ENCODE peak calls at places on chromosomes 2 and 18, in seven cellular contexts. A, S, H, L, I, X and C are unnamed samples.

GRCh38 chr2:120470717-120471060 is 124.8 kb downstream of the INHBB start:
- DNase-seq in A (peak), S (no peak), H (no peak), I (peak), L (no peak), X (peak), C (no peak)

GRCh38 chr2:200687938-200688920 is 102.4 kb downstream of the AOX1 start:
- DNase-seq in H (no peak), X (no peak), S (no peak), I (no peak), A (no peak), L (no peak), C (no peak)

GRCh38 chr2:217956895-217957457 is 45.8 kb downstream of the TNS1 start:
- DNase-seq in H (no peak), S (peak), I (peak), L (no peak), X (no peak), A (no peak), C (no peak)

GRCh38 chr2:191620144-191620543 is 57.8 kb upstream of the NABP1 start:
- DNase-seq in L (no peak), X (no peak), I (no peak), A (peak), S (no peak), H (no peak), C (no peak)

GRCh38 chr18:56890632-56891031 is 239.5 kb downstream of the WDR7 start:
- DNase-seq in A (peak), L (no peak), X (no peak), H (peak), S (no peak), I (no peak), C (no peak)

GRCh38 chr18:74225193-74225840 is 66.4 kb downstream of the CYB5A start:
- DNase-seq in H (peak), L (no peak), S (no peak), X (no peak), A (no peak), I (no peak), C (no peak)

GRCh38 chr18:13284330-13285027 is 65.9 kb downstream of the LDLRAD4 start:
- DNase-seq in H (no peak), S (no peak), L (no peak), A (no peak), X (peak), I (no peak), C (peak)

GRCh38 chr2:8430628-8431027 is 251.2 kb upstream of the ID2 start:
- DNase-seq in L (no peak), I (no peak), H (no peak), A (no peak), S (no peak), X (no peak), C (no peak)

GRCh38 chr2:241443486-241444223 is 64.7 kb downstream of the STK25 start:
- DNase-seq in H (no peak), I (no peak), S (no peak), X (no peak), A (peak), L (peak), C (no peak)

GRCh38 chr2:156476516-156477206 is 40.5 kb downstream of the GPD2 start:
- DNase-seq in I (no peak), A (peak), X (no peak), H (no peak), L (no peak), S (no peak), C (no peak)

GRCh38 chr2:46913471-46914381 is 1.9 kb downstream of the MCFD2 start:
- DNase-seq in X (no peak), I (no peak), L (no peak), H (peak), S (no peak), A (peak), C (no peak)

GRCh38 chr2:60446413-60447358 is 106.8 kb downstream of the BCL11A start:
- DNase-seq in S (no peak), L (no peak), X (no peak), I (no peak), A (no peak), H (no peak), C (no peak)

GRCh38 chr18:63689064-63689463 is 13.7 kb upstream of the SERPINB11 start:
- DNase-seq in A (no peak), H (no peak), S (no peak), I (no peak), X (no peak), L (no peak), C (no peak)

GRCh38 chr2:26838121-26838906 is 9.6 kb upstream of the DPYSL5 start:
- DNase-seq in S (no peak), L (no peak), X (no peak), H (no peak), A (peak), I (no peak), C (no peak)

GRCh38 chr2:231926180-231926741 is at the start of gene NPPC:
- DNase-seq in I (peak), A (peak), X (peak), H (peak), L (peak), S (no peak), C (peak)

GRCh38 chr2:168465594-168465993 is 9.5 kb downstream of the CERS6 start:
- DNase-seq in H (no peak), X (no peak), I (no peak), S (no peak), L (no peak), A (no peak), C (no peak)

GRCh38 chr18:13530879-13531387 is 195.4 kb downstream of the FAM210A start:
- DNase-seq in S (peak), H (no peak), L (peak), X (peak), A (peak), I (peak), C (peak)

GRCh38 chr2:17442334-17442733 is 75.9 kb downstream of the RAD51AP2 start:
- DNase-seq in L (no peak), H (no peak), S (no peak), I (no peak), X (no peak), A (peak), C (no peak)

DNA sequence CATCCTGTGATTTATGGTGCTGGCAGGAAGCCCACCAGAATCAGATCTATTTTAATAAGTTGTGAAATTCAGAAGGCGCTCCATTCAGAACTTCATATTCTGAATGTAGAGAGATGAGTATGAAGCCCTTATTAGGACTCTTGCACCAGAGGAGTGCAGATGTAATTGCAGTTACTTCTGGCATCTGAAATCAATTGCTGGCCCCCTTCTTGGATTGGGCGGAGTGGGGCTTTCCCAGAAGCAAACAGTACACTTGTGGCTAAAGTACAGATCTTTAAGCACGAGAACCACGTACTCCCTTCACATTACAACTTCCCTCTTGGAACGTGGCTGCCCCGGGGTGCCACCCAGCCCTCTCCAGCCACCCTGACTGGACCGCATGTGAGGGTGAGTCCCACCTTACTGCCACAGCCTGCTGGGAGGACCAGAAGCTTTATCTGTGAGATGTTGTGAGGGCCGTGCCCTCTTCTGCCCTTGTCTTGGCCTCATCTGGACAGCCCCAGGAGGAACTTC is 243.3 kb downstream of the MYO3B start:
- DNase-seq in L (no peak), A (no peak), S (no peak), X (no peak), H (no peak), I (no peak), C (no peak)
- H3K27ac ChIP-seq in L (no peak), A (no peak), S (no peak), X (no peak), H (no peak), I (no peak), C (no peak)

DNA sequence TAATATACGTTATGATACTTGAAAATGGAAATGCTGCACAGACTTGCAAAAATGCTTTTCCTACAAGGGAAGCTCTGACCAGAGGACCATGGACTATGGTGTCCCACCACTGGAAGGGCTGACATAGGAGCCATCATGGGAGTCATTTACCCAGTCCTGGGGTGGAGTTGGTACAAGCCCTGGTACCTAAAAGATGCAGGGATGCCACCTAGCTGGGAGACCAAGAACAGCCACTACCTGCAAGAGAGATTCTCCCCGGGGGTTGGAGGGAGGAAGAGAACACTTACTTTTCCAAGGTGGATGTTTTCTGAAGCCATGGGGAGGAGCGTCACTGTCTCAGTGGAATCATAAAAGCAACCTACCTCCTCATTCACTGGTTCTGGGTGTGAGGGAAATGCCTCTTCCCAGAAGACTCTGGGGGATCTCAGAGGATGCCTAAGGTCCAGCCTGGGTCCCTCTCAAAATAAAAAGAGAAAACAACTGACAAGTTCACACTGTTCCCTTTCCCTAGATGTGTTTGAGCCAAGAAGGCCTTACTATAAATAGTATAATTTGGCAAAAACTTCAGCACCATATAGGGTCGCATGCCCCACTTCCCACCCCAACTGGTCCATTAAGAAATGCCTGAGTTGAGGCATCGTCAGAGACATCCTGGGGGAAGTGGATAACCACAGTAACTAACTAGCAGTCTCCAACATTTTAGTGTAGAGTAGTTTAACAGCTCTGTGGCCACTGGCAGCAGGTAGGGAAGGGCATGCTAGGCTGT is 39.9 kb downstream of the REEP1 start:
- DNase-seq in H (no peak), L (no peak), A (peak), X (no peak), I (no peak), S (no peak), C (no peak)
- H3K27ac ChIP-seq in H (no peak), L (no peak), A (no peak), X (peak), I (no peak), S (peak), C (no peak)

GRCh38 chr2:205107810-205108209 is 562.5 kb downstream of the PARD3B start:
- DNase-seq in L (no peak), H (no peak), A (no peak), S (no peak), X (no peak), I (no peak), C (no peak)
- H3K27ac ChIP-seq in L (no peak), H (no peak), A (no peak), S (no peak), X (no peak), I (no peak), C (no peak)

GRCh38 chr2:68727698-68728375 is 6.8 kb upstream of the ARHGAP25 start:
- DNase-seq in S (no peak), I (no peak), X (no peak), L (no peak), A (peak), H (no peak), C (no peak)
- H3K27ac ChIP-seq in S (no peak), I (no peak), X (no peak), L (peak), A (no peak), H (no peak), C (no peak)

GRCh38 chr2:33673937-33674336 is 74.8 kb upstream of the FAM98A start:
- DNase-seq in L (no peak), A (peak), X (no peak), I (no peak), S (no peak), H (no peak), C (no peak)
- H3K27ac ChIP-seq in L (no peak), A (no peak), X (no peak), I (no peak), S (no peak), H (no peak), C (no peak)

GRCh38 chr18:23149570-23149969 is 14.3 kb downstream of the CABLES1 start:
- DNase-seq in A (no peak), X (no peak), L (no peak), S (no peak), H (no peak), I (no peak), C (no peak)

GRCh38 chr18:23144628-23145027 is 9.3 kb downstream of the CABLES1 start:
- DNase-seq in A (no peak), I (no peak), L (no peak), H (no peak), S (no peak), X (no peak), C (no peak)

GRCh38 chr18:23145613-23146012 is 10.3 kb downstream of the CABLES1 start:
- DNase-seq in L (no peak), H (no peak), S (no peak), I (no peak), A (no peak), X (no peak), C (no peak)

GRCh38 chr18:23148382-23148781 is 13.1 kb downstream of the CABLES1 start:
- DNase-seq in I (no peak), L (no peak), A (no peak), H (no peak), S (no peak), X (no peak), C (no peak)

GRCh38 chr18:23146861-23147469 is 11.7 kb downstream of the CABLES1 start:
- DNase-seq in H (peak), I (no peak), X (no peak), L (no peak), S (no peak), A (no peak), C (no peak)
- H3K27ac ChIP-seq in H (peak), I (peak), X (no peak), L (no peak), S (peak), A (no peak), C (no peak)

DNA sequence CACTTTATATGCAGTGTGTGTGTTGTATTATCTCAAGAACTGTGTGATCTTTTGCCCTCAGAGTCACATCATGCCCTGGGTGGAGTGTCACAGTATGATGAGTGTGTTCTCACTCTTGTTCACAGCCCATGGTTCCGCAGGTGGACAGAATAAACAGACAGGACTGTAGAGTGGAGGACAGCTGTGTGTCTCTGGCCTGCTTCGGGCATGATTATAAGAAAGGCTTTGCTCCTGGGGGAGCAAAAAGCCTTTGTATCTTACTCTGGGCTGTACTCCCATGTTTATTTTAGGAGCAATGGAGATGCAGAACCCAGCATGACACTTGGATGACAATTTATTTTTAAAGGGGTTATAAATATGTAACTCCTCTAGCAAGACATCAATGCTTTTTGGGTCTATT is 371.7 kb upstream of the MEX3C start:
- DNase-seq in A (no peak), I (no peak), L (no peak), X (no peak), H (no peak), S (no peak), C (no peak)
- H3K27ac ChIP-seq in A (no peak), I (no peak), L (no peak), X (no peak), H (no peak), S (no peak), C (no peak)